ENCODE peak calls at places on chromosomes 13 and 19, in six cellular contexts. P is fibroblast of the aortic adventitia, D is testis, L is Calu3, A is brain microvascular endothelial cell, I is coronary artery. O is an unnamed sample.

GRCh38 chr19:45659096-45659729 is 8.8 kb upstream of the GIPR start:
- DNase-seq in P (no peak), D (no peak), L (no peak), A (no peak), I (no peak), O (no peak)

GRCh38 chr19:8441725-8442544 is 2.8 kb upstream of the HNRNPM start:
- DNase-seq in P (no peak), D (no peak), L (no peak), A (no peak), I (no peak), O (no peak)

GRCh38 chr13:70729369-70729768 is 621.1 kb upstream of the KLHL1 start:
- DNase-seq in P (no peak), D (no peak), L (no peak), A (no peak), I (no peak), O (no peak)

GRCh38 chr13:67139551-67139950 is 90.6 kb downstream of the PCDH9 start:
- DNase-seq in P (no peak), D (no peak), L (no peak), A (no peak), I (no peak), O (no peak)

GRCh38 chr19:1324792-1325567 is 39.3 kb downstream of the EFNA2 start:
- DNase-seq in P (peak; percentile 71), D (peak; percentile 90), L (peak; percentile 29), A (peak; percentile 82), I (peak; percentile 82), O (peak; percentile 56)

GRCh38 chr19:29478578-29479565 is 46.9 kb upstream of the VSTM2B start:
- DNase-seq in P (no peak), D (no peak), L (peak; percentile 31), A (no peak), I (no peak), O (no peak)

GRCh38 chr13:50592412-50593145 is 250.9 kb downstream of the DLEU7 start:
- DNase-seq in P (peak; percentile 77), D (no peak), L (no peak), A (no peak), I (no peak), O (peak; percentile 82)

GRCh38 chr13:27194895-27195764 is 23.5 kb upstream of the USP12 start:
- DNase-seq in P (peak; percentile 94), D (no peak), L (peak; percentile 40), A (peak; percentile 92), I (no peak), O (peak; percentile 92)

GRCh38 chr13:29595380-29596063 is at the start of gene SLC7A1:
- DNase-seq in P (peak; percentile 64), D (peak; percentile 79), L (peak; percentile 84), A (peak; percentile 72), I (peak; percentile 84), O (peak; percentile 78)

GRCh38 chr19:30049226-30049625 is 107.2 kb downstream of the URI1 start:
- DNase-seq in P (no peak), D (no peak), L (no peak), A (no peak), I (no peak), O (no peak)

GRCh38 chr13:45575146-45575829 is 40.3 kb downstream of the ERICH6B start:
- DNase-seq in P (no peak), D (no peak), L (no peak), A (no peak), I (no peak), O (no peak)

GRCh38 chr19:15265849-15266248 is 33.6 kb upstream of the EPHX3 start:
- DNase-seq in P (peak; percentile 99), D (peak; percentile 93), L (no peak), A (peak; percentile 86), I (peak; percentile 98), O (peak; percentile 89)

GRCh38 chr19:13797870-13798269 is 2.6 kb downstream of the ZSWIM4 start:
- DNase-seq in P (peak; percentile 98), D (no peak), L (peak; percentile 31), A (peak; percentile 46), I (no peak), O (peak; percentile 64)

GRCh38 chr19:58318297-58318696 is 8.5 kb upstream of the ZSCAN22 start:
- DNase-seq in P (no peak), D (no peak), L (no peak), A (no peak), I (no peak), O (no peak)

GRCh38 chr19:46082728-46083050 is 41.8 kb downstream of the IGFL3 start:
- DNase-seq in P (no peak), D (no peak), L (no peak), A (no peak), I (no peak), O (peak; percentile 9)

GRCh38 chr19:5790573-5791520 is at the start of gene DUS3L:
- DNase-seq in P (peak; percentile 98), D (peak; percentile 99), L (peak; percentile 92), A (peak; percentile 97), I (peak; percentile 97), O (peak; percentile 97)

GRCh38 chr19:35673121-35673804 is 6.9 kb downstream of the UPK1A start:
- DNase-seq in P (peak; percentile 48), D (no peak), L (peak; percentile 74), A (peak; percentile 59), I (no peak), O (peak; percentile 75)

GRCh38 chr19:14073925-14074838 is 1.6 kb downstream of the MISP3 start:
- DNase-seq in P (no peak), D (no peak), L (peak; percentile 44), A (no peak), I (no peak), O (no peak)

GRCh38 chr13:77565635-77566034 is 30.1 kb downstream of the SCEL start:
- DNase-seq in P (peak; percentile 59), D (no peak), L (no peak), A (peak; percentile 25), I (no peak), O (peak; percentile 4)

GRCh38 chr13:33367931-33368330 is 82.4 kb upstream of the STARD13 start:
- DNase-seq in P (no peak), D (no peak), L (no peak), A (no peak), I (no peak), O (no peak)

GRCh38 chr13:31424130-31424729 is 224.5 kb downstream of the B3GLCT start:
- DNase-seq in P (peak; percentile 82), D (peak; percentile 84), L (peak; percentile 70), A (peak; percentile 78), I (no peak), O (peak; percentile 68)

GRCh38 chr13:36030670-36031331 is 100.4 kb downstream of the DCLK1 start:
- DNase-seq in P (peak; percentile 95), D (no peak), L (no peak), A (peak; percentile 98), I (no peak), O (no peak)

GRCh38 chr19:1410136-1410786 is 2.9 kb downstream of the DAZAP1 start:
- DNase-seq in P (no peak), D (no peak), L (no peak), A (peak; percentile 43), I (no peak), O (no peak)

GRCh38 chr19:48481846-48482639 is 12.9 kb downstream of the CYTH2 start:
- DNase-seq in P (peak; percentile 50), D (no peak), L (no peak), A (no peak), I (no peak), O (peak; percentile 60)

GRCh38 chr13:99269627-99270252 is 11.6 kb upstream of the GPR18 start:
- DNase-seq in P (peak; percentile 78), D (no peak), L (no peak), A (peak; percentile 47), I (no peak), O (peak; percentile 57)

GRCh38 chr19:31135841-31136240 is 213.4 kb downstream of the TSHZ3 start:
- DNase-seq in P (peak; percentile 29), D (no peak), L (no peak), A (peak; percentile 34), I (no peak), O (peak; percentile 78)

GRCh38 chr13:20609145-20609544 is 42.2 kb downstream of the IFT88 start:
- DNase-seq in P (peak; percentile 82), D (no peak), L (no peak), A (peak; percentile 85), I (no peak), O (peak; percentile 77)

GRCh38 chr13:73025212-73026012 is 33.4 kb upstream of the KLF5 start:
- DNase-seq in P (peak; percentile 9), D (no peak), L (no peak), A (no peak), I (no peak), O (no peak)

DNA sequence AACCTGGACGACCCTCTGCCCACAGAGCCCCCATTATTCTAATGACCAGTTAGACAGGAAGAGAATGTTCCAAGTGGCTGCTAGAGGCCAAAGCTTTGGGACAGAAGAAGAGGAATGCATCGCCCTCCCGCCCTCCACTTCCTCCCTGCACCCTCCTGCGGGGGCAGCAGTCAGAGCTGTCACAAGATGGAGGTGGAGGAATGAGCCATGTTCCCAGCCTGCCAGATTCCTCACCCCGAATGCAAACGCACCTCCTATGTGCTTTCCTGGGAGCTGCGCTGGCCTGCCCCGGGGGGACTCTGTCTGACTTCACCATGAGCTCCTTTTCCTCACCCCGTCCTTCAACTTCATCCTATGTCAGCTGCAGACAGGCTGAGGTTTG is 1.7 kb downstream of the YJEFN3 start:
- DNase-seq in P (no peak), D (no peak), L (no peak), A (no peak), I (no peak), O (no peak)
- TF ChIP-seq CTCF in P (no peak), D (no peak), L (no peak), A (no peak), I (no peak), O (no peak)

GRCh38 chr19:6862673-6863078 is 24.7 kb upstream of the ADGRE1 start:
- DNase-seq in P (peak; percentile 76), D (peak; percentile 88), L (peak; percentile 85), A (peak; percentile 86), I (peak; percentile 78), O (peak; percentile 67)
- TF ChIP-seq CTCF in P (peak; percentile 90), D (peak; percentile 86), L (peak; percentile 75), A (peak; percentile 93), I (peak; percentile 42), O (peak; percentile 89)

GRCh38 chr13:47592256-47592655 is 408.8 kb downstream of the SUCLA2 start:
- DNase-seq in P (no peak), D (no peak), L (no peak), A (no peak), I (no peak), O (no peak)

GRCh38 chr13:47588676-47589075 is 412.4 kb downstream of the SUCLA2 start:
- DNase-seq in P (no peak), D (no peak), L (no peak), A (no peak), I (no peak), O (no peak)
- TF ChIP-seq CTCF in P (no peak), D (no peak), L (no peak), A (peak; percentile 31), I (no peak), O (peak; percentile 44)

DNA sequence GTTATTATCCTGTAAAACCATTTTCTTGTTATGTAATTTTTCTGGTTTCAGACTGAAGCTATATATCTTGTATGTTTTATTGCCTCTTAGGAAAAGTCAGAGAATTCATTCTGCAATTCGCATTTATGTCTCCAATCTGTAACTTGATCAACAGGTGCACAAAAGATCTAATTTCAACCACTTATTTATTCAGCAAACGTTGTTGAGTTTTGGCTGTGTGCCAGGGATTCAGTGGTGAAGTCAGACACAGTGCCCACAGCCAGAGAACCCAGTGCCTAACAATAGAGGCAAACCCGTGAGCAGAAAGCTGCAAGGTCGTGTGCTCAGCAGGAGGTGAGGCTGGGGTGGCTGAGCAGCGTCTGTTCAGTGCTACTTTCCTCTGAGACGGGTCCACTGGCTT is 119.5 kb upstream of the MCF2L start:
- DNase-seq in P (no peak), D (no peak), L (peak; percentile 16), A (no peak), I (no peak), O (no peak)
- TF ChIP-seq CTCF in P (no peak), D (no peak), L (no peak), A (no peak), I (no peak), O (no peak)

GRCh38 chr13:97423300-97424045 is 10.5 kb upstream of the RAP2A start:
- DNase-seq in P (peak; percentile 22), D (no peak), L (no peak), A (no peak), I (no peak), O (no peak)
- TF ChIP-seq CTCF in P (no peak), D (no peak), L (no peak), A (no peak), I (no peak), O (no peak)

O was measured in HFFc6.